ENCODE peak calls at places on chromosomes 4 and X, in five cellular contexts. A, T, O, U and G are unnamed samples.
A peak's percentile ranks its signal among the peaks of the same experiment; 100 is the strongest.

GRCh38 chr4:54384563-54384962 is 155.5 kb downstream of the PDGFRA start:
- DNase-seq in A (no peak), T (peak; percentile 57), O (no peak), U (no peak), G (no peak)

GRCh38 chr4:85738721-85739120 is 263.8 kb downstream of the ARHGAP24 start:
- DNase-seq in A (no peak), T (no peak), O (no peak), U (no peak), G (no peak)

GRCh38 chr4:140756292-140757219 is at the start of gene TBC1D9:
- DNase-seq in A (no peak), T (peak; percentile 77), O (peak; percentile 84), U (peak; percentile 76), G (peak; percentile 95)

GRCh38 chr4:139014391-139015268 is 951 bp upstream of the NOCT start:
- DNase-seq in A (peak; percentile 70), T (peak; percentile 85), O (no peak), U (no peak), G (peak; percentile 62)

GRCh38 chr4:120977435-120977997 is 55.0 kb upstream of the PRDM5 start:
- DNase-seq in A (peak; percentile 30), T (peak; percentile 70), O (no peak), U (no peak), G (no peak)

GRCh38 chr4:184284336-184284690 is 66.6 kb upstream of the ENPP6 start:
- DNase-seq in A (no peak), T (no peak), O (no peak), U (no peak), G (no peak)

GRCh38 chr4:108619372-108620100 is 840 bp upstream of the RPL34 start:
- DNase-seq in A (no peak), T (no peak), O (no peak), U (no peak), G (no peak)

GRCh38 chr4:122722256-122722655 is 10.2 kb upstream of the BBS12 start:
- DNase-seq in A (no peak), T (no peak), O (no peak), U (no peak), G (no peak)

GRCh38 chrX:69318651-69319305 is 153.5 kb upstream of the PJA1 start:
- DNase-seq in A (no peak), T (no peak), O (no peak), U (no peak), G (no peak)

GRCh38 chr4:129144755-129145206 is 48.8 kb downstream of the C4orf33 start:
- DNase-seq in A (peak; percentile 5), T (no peak), O (no peak), U (no peak), G (no peak)

GRCh38 chr4:160276785-160277325 is 1174.0 kb downstream of the RAPGEF2 start:
- DNase-seq in A (no peak), T (no peak), O (no peak), U (peak; percentile 8), G (no peak)

GRCh38 chr4:144154044-144154443 is 13.5 kb upstream of the GYPA start:
- DNase-seq in A (no peak), T (no peak), O (no peak), U (no peak), G (no peak)

GRCh38 chr4:139738846-139739613 is 73.4 kb downstream of the MGST2 start:
- DNase-seq in A (no peak), T (no peak), O (no peak), U (no peak), G (no peak)

GRCh38 chr4:27568236-27568951 is 707.8 kb downstream of the STIM2 start:
- DNase-seq in A (no peak), T (no peak), O (no peak), U (no peak), G (no peak)

GRCh38 chr4:144948009-144948408 is 150.0 kb downstream of the ANAPC10 start:
- DNase-seq in A (no peak), T (no peak), O (no peak), U (no peak), G (no peak)